ENCODE peak calls at places on chromosomes 3 and 15, in ten cellular contexts. P, U, E, H, D, Q, S, J, W and N are unnamed samples.

GRCh38 chr15:100284191-100284590 is 57.6 kb downstream of the ADAMTS17 start:
- DNase-seq in P (no peak), U (no peak), E (no peak), H (no peak), D (no peak), Q (no peak), S (no peak), J (no peak), W (peak), N (no peak)

GRCh38 chr15:33243869-33244268 is 49.4 kb upstream of the FMN1 start:
- DNase-seq in P (no peak), U (no peak), E (no peak), H (peak), D (no peak), Q (no peak), S (no peak), J (no peak), W (no peak), N (no peak)

GRCh38 chr3:76561494-76562242 is 478.2 kb upstream of the ROBO2 start:
- DNase-seq in P (no peak), U (no peak), E (no peak), H (no peak), D (no peak), Q (no peak), S (no peak), J (no peak), W (no peak), N (no peak)

GRCh38 chr3:29513236-29513635 is 232.4 kb downstream of the RBMS3 start:
- DNase-seq in P (no peak), U (no peak), E (no peak), H (no peak), D (no peak), Q (no peak), S (no peak), J (no peak), W (no peak), N (no peak)

GRCh38 chr3:38274864-38275649 is 7.0 kb upstream of the SLC22A14 start:
- DNase-seq in P (no peak), U (no peak), E (no peak), H (no peak), D (no peak), Q (no peak), S (no peak), J (no peak), W (no peak), N (no peak)

GRCh38 chr15:78368671-78369070 is 28.5 kb downstream of the CRABP1 start:
- DNase-seq in P (no peak), U (no peak), E (no peak), H (peak), D (no peak), Q (no peak), S (no peak), J (no peak), W (no peak), N (no peak)

GRCh38 chr15:67953286-67953685 is 100.8 kb upstream of the PIAS1 start:
- DNase-seq in P (no peak), U (no peak), E (no peak), H (no peak), D (no peak), Q (no peak), S (no peak), J (no peak), W (no peak), N (no peak)

GRCh38 chr3:11480663-11481298 is 162.9 kb downstream of the VGLL4 start:
- DNase-seq in P (no peak), U (peak), E (no peak), H (no peak), D (peak), Q (no peak), S (no peak), J (no peak), W (no peak), N (no peak)

GRCh38 chr3:120475722-120476385 is 25.1 kb upstream of the FSTL1 start:
- DNase-seq in P (no peak), U (no peak), E (no peak), H (no peak), D (no peak), Q (no peak), S (no peak), J (no peak), W (no peak), N (no peak)

GRCh38 chr3:5231067-5231466 is 43.6 kb downstream of the EDEM1 start:
- DNase-seq in P (no peak), U (no peak), E (no peak), H (no peak), D (no peak), Q (no peak), S (no peak), J (no peak), W (no peak), N (no peak)

GRCh38 chr3:56801151-56801596 is 575 bp downstream of the ARHGEF3 start:
- DNase-seq in P (no peak), U (no peak), E (no peak), H (no peak), D (peak), Q (no peak), S (peak), J (no peak), W (no peak), N (no peak)

GRCh38 chr3:151926956-151927355 is 53.5 kb downstream of the SUCNR1 start:
- DNase-seq in P (no peak), U (no peak), E (no peak), H (no peak), D (no peak), Q (peak), S (no peak), J (no peak), W (no peak), N (no peak)

GRCh38 chr15:99324082-99324620 is 72.9 kb downstream of the LRRC28 start:
- DNase-seq in P (peak), U (no peak), E (no peak), H (peak), D (no peak), Q (peak), S (no peak), J (no peak), W (no peak), N (peak)

GRCh38 chr3:56467108-56467507 is 1.2 kb downstream of the ERC2 start:
- DNase-seq in P (no peak), U (peak), E (no peak), H (no peak), D (peak), Q (peak), S (peak), J (no peak), W (no peak), N (peak)

GRCh38 chr3:194857459-194858113 is 171.9 kb downstream of the FAM43A start:
- DNase-seq in P (no peak), U (no peak), E (no peak), H (no peak), D (no peak), Q (no peak), S (no peak), J (no peak), W (no peak), N (no peak)

GRCh38 chr3:177646749-177647148 is 449.5 kb upstream of the TBL1XR1 start:
- DNase-seq in P (no peak), U (no peak), E (no peak), H (peak), D (no peak), Q (no peak), S (no peak), J (no peak), W (no peak), N (no peak)

GRCh38 chr3:188157971-188158370 is 4.0 kb downstream of the LPP start:
- DNase-seq in P (no peak), U (no peak), E (no peak), H (no peak), D (no peak), Q (no peak), S (no peak), J (no peak), W (peak), N (no peak)

GRCh38 chr3:122392868-122393844 is 9.2 kb downstream of the FAM162A start:
- DNase-seq in P (no peak), U (no peak), E (no peak), H (peak), D (no peak), Q (no peak), S (no peak), J (no peak), W (no peak), N (peak)

GRCh38 chr3:177201707-177202397 is 4.6 kb upstream of the TBL1XR1 start:
- DNase-seq in P (no peak), U (no peak), E (peak), H (peak), D (no peak), Q (no peak), S (no peak), J (no peak), W (no peak), N (no peak)

GRCh38 chr15:101024709-101025108 is 105.6 kb downstream of the LRRK1 start:
- DNase-seq in P (no peak), U (peak), E (no peak), H (no peak), D (no peak), Q (no peak), S (peak), J (no peak), W (peak), N (no peak)

GRCh38 chr3:42192334-42193200 is 73.4 kb downstream of the CCK start:
- DNase-seq in P (no peak), U (no peak), E (no peak), H (peak), D (no peak), Q (peak), S (no peak), J (no peak), W (no peak), N (no peak)

GRCh38 chr15:40048155-40048792 is 9.3 kb upstream of the SRP14 start:
- DNase-seq in P (no peak), U (peak), E (no peak), H (peak), D (no peak), Q (no peak), S (no peak), J (peak), W (no peak), N (no peak)

GRCh38 chr3:195537995-195538394 is 5.1 kb downstream of the PPP1R2 start:
- DNase-seq in P (no peak), U (no peak), E (no peak), H (no peak), D (no peak), Q (no peak), S (no peak), J (no peak), W (no peak), N (no peak)

GRCh38 chr3:129410971-129411370 is 17.5 kb downstream of the EFCAB12 start:
- DNase-seq in P (no peak), U (no peak), E (no peak), H (no peak), D (no peak), Q (no peak), S (no peak), J (no peak), W (no peak), N (no peak)

GRCh38 chr3:11954312-11954934 is 49.8 kb upstream of the SYN2 start:
- DNase-seq in P (no peak), U (peak), E (no peak), H (no peak), D (no peak), Q (no peak), S (peak), J (no peak), W (no peak), N (no peak)

GRCh38 chr15:78811124-78811824 is at the start of gene ADAMTS7:
- DNase-seq in P (peak), U (peak), E (peak), H (peak), D (peak), Q (peak), S (peak), J (peak), W (peak), N (peak)

GRCh38 chr3:114841515-114841914 is 305.6 kb downstream of the ZBTB20 start:
- DNase-seq in P (peak), U (no peak), E (no peak), H (no peak), D (no peak), Q (no peak), S (no peak), J (no peak), W (no peak), N (no peak)

GRCh38 chr3:58657571-58658141 is 8.9 kb downstream of the FAM3D start:
- DNase-seq in P (no peak), U (peak), E (no peak), H (no peak), D (no peak), Q (no peak), S (no peak), J (no peak), W (peak), N (no peak)
- TF ChIP-seq POLR2A in P (no peak), U (no peak), E (no peak), H (no peak), D (no peak), Q (no peak), S (no peak), J (no peak), W (no peak), N (no peak)

GRCh38 chr15:41906608-41907007 is 12.8 kb upstream of the SPTBN5 start:
- DNase-seq in P (no peak), U (no peak), E (no peak), H (no peak), D (no peak), Q (no peak), S (no peak), J (no peak), W (no peak), N (no peak)
- TF ChIP-seq POLR2A in P (no peak), U (no peak), E (no peak), H (no peak), D (no peak), Q (no peak), S (no peak), J (no peak), W (no peak), N (no peak)

GRCh38 chr3:134030382-134030753 is 643 bp upstream of the SLCO2A1 start:
- DNase-seq in P (no peak), U (no peak), E (no peak), H (no peak), D (no peak), Q (no peak), S (no peak), J (no peak), W (no peak), N (no peak)

GRCh38 chr3:134030801-134031619 is 1.3 kb upstream of the SLCO2A1 start:
- DNase-seq in P (no peak), U (no peak), E (no peak), H (no peak), D (no peak), Q (no peak), S (no peak), J (no peak), W (no peak), N (no peak)

GRCh38 chr3:134028486-134029255 is 1.1 kb downstream of the SLCO2A1 start:
- DNase-seq in P (no peak), U (no peak), E (no peak), H (no peak), D (no peak), Q (no peak), S (no peak), J (no peak), W (no peak), N (no peak)

GRCh38 chr3:134029256-134029733 is 430 bp downstream of the SLCO2A1 start:
- DNase-seq in P (no peak), U (no peak), E (no peak), H (no peak), D (no peak), Q (no peak), S (no peak), J (no peak), W (no peak), N (no peak)

DNA sequence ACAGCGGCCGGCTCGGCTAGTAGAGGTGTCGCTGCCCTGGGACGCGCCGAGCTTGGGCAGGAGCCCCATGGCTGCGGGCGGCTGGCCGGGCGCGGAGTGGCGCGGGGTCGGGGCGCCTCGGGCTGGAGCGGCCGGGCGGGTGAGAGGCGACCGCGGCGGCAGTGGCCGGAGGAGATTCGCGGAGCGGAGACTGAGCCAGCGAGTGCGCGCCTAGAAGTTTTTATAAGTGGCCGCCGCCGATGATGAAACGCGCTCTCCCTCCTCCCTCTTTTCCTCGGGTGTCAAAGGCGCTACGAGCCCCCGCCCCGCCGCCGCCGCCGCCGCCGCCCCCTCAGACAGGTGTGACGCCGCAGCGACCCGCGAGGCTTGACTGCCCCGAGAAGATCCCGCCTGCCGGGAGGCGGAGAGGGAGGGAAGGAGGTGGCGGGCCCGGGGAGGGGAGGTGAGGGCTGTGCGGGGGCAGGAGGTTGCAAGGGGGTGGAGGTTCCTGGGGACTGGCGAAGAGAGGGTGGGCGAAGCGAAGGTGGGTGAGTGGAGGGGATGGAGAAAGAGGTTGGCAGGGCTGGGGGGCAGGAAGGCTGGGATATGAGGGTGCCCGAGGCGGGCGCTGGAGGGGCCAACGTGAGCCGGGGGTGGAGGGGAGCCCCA is at the start of gene SLCO2A1:
- DNase-seq in P (no peak), U (peak), E (no peak), H (peak), D (peak), Q (no peak), S (no peak), J (peak), W (no peak), N (no peak)
- TF ChIP-seq POLR2A in P (no peak), U (no peak), E (no peak), H (no peak), D (no peak), Q (no peak), S (no peak), J (peak), W (no peak), N (no peak)

GRCh38 chr3:184017672-184018423 is at the start of gene ABCC5:
- DNase-seq in P (peak), U (peak), E (peak), H (peak), D (peak), Q (peak), S (peak), J (peak), W (peak), N (peak)
- TF ChIP-seq POLR2A in P (peak), U (no peak), E (no peak), H (peak), D (peak), Q (peak), S (no peak), J (peak), W (peak), N (peak)

GRCh38 chr3:141326123-141326522 is 42.2 kb upstream of the ZBTB38 start:
- DNase-seq in P (no peak), U (no peak), E (no peak), H (no peak), D (no peak), Q (no peak), S (no peak), J (no peak), W (no peak), N (no peak)
- TF ChIP-seq POLR2A in P (no peak), U (no peak), E (no peak), H (no peak), D (no peak), Q (no peak), S (no peak), J (no peak), W (no peak), N (no peak)

GRCh38 chr3:52525666-52526065 is 8.0 kb downstream of the NT5DC2 start:
- DNase-seq in P (no peak), U (no peak), E (peak), H (no peak), D (no peak), Q (no peak), S (peak), J (no peak), W (no peak), N (no peak)

GRCh38 chr3:52526151-52526561 is 7.5 kb downstream of the NT5DC2 start:
- DNase-seq in P (no peak), U (no peak), E (peak), H (no peak), D (no peak), Q (no peak), S (peak), J (peak), W (no peak), N (no peak)

GRCh38 chr3:52524258-52524751 is 9.4 kb downstream of the NT5DC2 start:
- DNase-seq in P (no peak), U (no peak), E (no peak), H (peak), D (no peak), Q (no peak), S (peak), J (peak), W (no peak), N (no peak)

GRCh38 chr3:52523386-52524257 is 10.0 kb downstream of the NT5DC2 start:
- DNase-seq in P (no peak), U (no peak), E (no peak), H (peak), D (no peak), Q (no peak), S (peak), J (peak), W (no peak), N (no peak)

GRCh38 chr3:52524752-52525661 is 8.7 kb downstream of the NT5DC2 start:
- DNase-seq in P (no peak), U (no peak), E (no peak), H (no peak), D (no peak), Q (no peak), S (peak), J (peak), W (no peak), N (no peak)
- TF ChIP-seq POLR2A in P (no peak), U (no peak), E (no peak), H (no peak), D (no peak), Q (no peak), S (no peak), J (no peak), W (no peak), N (no peak)